ENCODE peak calls at places on chromosome 4, in four cellular contexts. F is SJCRH30, J is A549, H is endothelial cell. U is an unnamed sample.

GRCh38 chr4:113764720-113765264 is 3.3 kb upstream of the CAMK2D start:
- DNase-seq in F (no peak), J (no peak), H (no peak), U (no peak)

GRCh38 chr4:117983541-117984451 is 50.5 kb upstream of the NDST3 start:
- DNase-seq in J (no peak), H (no peak), F (peak), U (no peak)

GRCh38 chr4:81058621-81059020 is 28.1 kb downstream of the BMP3 start:
- DNase-seq in F (no peak), J (no peak), H (no peak), U (no peak)

GRCh38 chr4:6945052-6945409 is 35.4 kb downstream of the TBC1D14 start:
- DNase-seq in F (no peak), J (no peak), H (no peak), U (no peak)

GRCh38 chr4:3010998-3011397 is 47.6 kb downstream of the GRK4 start:
- DNase-seq in H (no peak), F (no peak), J (no peak), U (no peak)

GRCh38 chr4:8029689-8030088 is 90.0 kb upstream of the AFAP1 start:
- DNase-seq in J (no peak), F (peak), H (no peak), U (no peak)

GRCh38 chr4:139814285-139815015 is 148.8 kb downstream of the MGST2 start:
- DNase-seq in J (no peak), H (no peak), F (no peak), U (peak)

GRCh38 chr4:14566518-14566917 is 435.8 kb upstream of the CPEB2 start:
- DNase-seq in F (no peak), H (no peak), J (no peak), U (no peak)

GRCh38 chr4:135917016-135917415 is 1615.3 kb downstream of the PCDH18 start:
- DNase-seq in H (no peak), F (no peak), J (no peak), U (no peak)

GRCh38 chr4:96097040-96097607 is 257.2 kb downstream of the PDHA2 start:
- DNase-seq in J (no peak), F (no peak), H (no peak), U (no peak)

GRCh38 chr4:53863163-53863562 is 201.2 kb downstream of the CHIC2 start:
- DNase-seq in J (no peak), H (no peak), F (no peak), U (no peak)

GRCh38 chr4:17336524-17336941 is 175.4 kb downstream of the QDPR start:
- DNase-seq in F (no peak), H (peak), J (no peak), U (no peak)

GRCh38 chr4:37675587-37676290 is 10.4 kb downstream of the RELL1 start:
- DNase-seq in J (no peak), F (no peak), H (no peak), U (no peak)

GRCh38 chr4:78457751-78458150 is 93.8 kb upstream of the ANXA3 start:
- DNase-seq in F (no peak), J (no peak), H (no peak), U (no peak)

GRCh38 chr4:152614337-152614736 is 65.5 kb downstream of the TMEM154 start:
- DNase-seq in F (no peak), H (no peak), J (no peak), U (no peak)

GRCh38 chr4:124710911-124711310 is 1.6 kb downstream of the ANKRD50 start:
- DNase-seq in H (no peak), F (no peak), J (no peak), U (no peak)

GRCh38 chr4:26015133-26015651 is 101.2 kb downstream of the SMIM20 start:
- DNase-seq in H (no peak), F (peak), J (no peak), U (no peak)

GRCh38 chr4:61277785-61278184 is 77.7 kb downstream of the ADGRL3 start:
- DNase-seq in H (no peak), J (no peak), F (no peak), U (no peak)

GRCh38 chr4:23476514-23477090 is 413.2 kb downstream of the PPARGC1A start:
- DNase-seq in H (no peak), J (no peak), F (no peak), U (no peak)

GRCh38 chr4:27010334-27010940 is 149.8 kb downstream of the STIM2 start:
- DNase-seq in F (peak), H (peak), J (peak), U (peak)

GRCh38 chr4:104989363-104989762 is 157.3 kb upstream of the TET2 start:
- DNase-seq in F (peak), J (no peak), H (no peak), U (no peak)

GRCh38 chr4:84681488-84682274 is 98.8 kb downstream of the CDS1 start:
- DNase-seq in H (no peak), F (peak), J (no peak), U (no peak)

GRCh38 chr4:14853186-14853946 is 148.9 kb upstream of the CPEB2 start:
- DNase-seq in H (no peak), F (no peak), J (no peak), U (no peak)

GRCh38 chr4:153620352-153620751 is 63.7 kb upstream of the TLR2 start:
- DNase-seq in H (no peak), J (no peak), F (no peak), U (no peak)

GRCh38 chr4:78542373-78542772 is 9.2 kb upstream of the ANXA3 start:
- DNase-seq in H (no peak), F (no peak), J (no peak), U (no peak)